ENCODE peak calls at places on chromosomes 16 and 17, in ten cellular contexts. C, I, T, E, M, U, J, D, G and N are unnamed samples.

GRCh38 chr16:55418586-55418985 is 60.4 kb upstream of the MMP2 start:
- DNase-seq in C (no peak), J (no peak), G (no peak), T (no peak), I (no peak), E (no peak), D (no peak), U (peak), M (no peak), N (no peak)

GRCh38 chr16:19135896-19136438 is 22.2 kb downstream of the ITPRIPL2 start:
- DNase-seq in U (peak), T (no peak), J (no peak), C (peak), I (no peak), D (no peak), G (no peak), E (peak), M (peak), N (no peak)

GRCh38 chr17:76845524-76845923 is 22.7 kb upstream of the MGAT5B start:
- DNase-seq in U (peak), C (no peak), I (no peak), T (no peak), J (no peak), G (no peak), M (no peak), E (no peak), D (no peak), N (peak)

GRCh38 chr17:20206068-20206467 is 196.9 kb downstream of the SPECC1 start:
- DNase-seq in T (no peak), G (no peak), J (no peak), E (peak), U (no peak), C (peak), D (no peak), M (no peak), I (no peak), N (peak)

GRCh38 chr16:52690468-52690867 is 143.5 kb upstream of the TOX3 start:
- DNase-seq in C (no peak), M (no peak), U (no peak), G (no peak), T (no peak), I (no peak), E (no peak), J (no peak), D (no peak), N (no peak)

GRCh38 chr17:26773189-26774188 is 520.4 kb upstream of the WSB1 start:
- DNase-seq in T (no peak), E (no peak), D (no peak), C (no peak), I (no peak), J (no peak), M (no peak), G (no peak), U (no peak), N (no peak)

GRCh38 chr17:65633988-65634387 is 72.5 kb upstream of the AXIN2 start:
- DNase-seq in C (no peak), U (no peak), G (no peak), D (no peak), J (no peak), M (no peak), I (no peak), E (peak), T (no peak), N (no peak)

GRCh38 chr16:1645914-1646525 is 32.1 kb upstream of the JPT2 start:
- DNase-seq in I (no peak), M (no peak), E (peak), D (no peak), G (no peak), J (no peak), C (peak), U (peak), T (no peak), N (peak)

GRCh38 chr17:42276359-42276608 is at the start of gene STAT5B:
- DNase-seq in C (peak), I (no peak), E (peak), T (peak), M (peak), G (peak), D (peak), J (peak), U (peak), N (peak)

GRCh38 chr17:72534265-72534664 is 413.4 kb downstream of the SOX9 start:
- DNase-seq in T (no peak), J (no peak), C (no peak), E (no peak), G (no peak), U (no peak), D (no peak), M (no peak), I (no peak), N (no peak)

GRCh38 chr17:16512011-16512410 is 20.0 kb upstream of the LRRC75A start:
- DNase-seq in U (no peak), I (no peak), G (no peak), T (no peak), E (no peak), J (no peak), M (no peak), D (no peak), C (no peak), N (no peak)

GRCh38 chr16:86959182-86959651 is 358.0 kb downstream of the C16orf95 start:
- DNase-seq in U (no peak), D (no peak), C (no peak), G (no peak), J (no peak), I (no peak), T (no peak), E (no peak), M (no peak), N (no peak)

GRCh38 chr16:2842340-2843000 is 12.4 kb downstream of the ZG16B start:
- DNase-seq in D (no peak), T (peak), C (no peak), E (no peak), G (no peak), I (no peak), U (no peak), J (peak), M (no peak), N (peak)

GRCh38 chr17:49404371-49404770 is 10.3 kb downstream of the PHB1 start:
- DNase-seq in G (no peak), E (no peak), J (no peak), I (no peak), T (no peak), M (peak), U (no peak), D (no peak), C (no peak), N (no peak)

GRCh38 chr16:49519741-49520140 is 146.1 kb downstream of the C16orf78 start:
- DNase-seq in C (no peak), M (no peak), I (no peak), J (no peak), G (no peak), D (no peak), E (no peak), U (no peak), T (no peak), N (no peak)

GRCh38 chr17:55479903-55480302 is 31.3 kb downstream of the SMIM36 start:
- DNase-seq in T (no peak), E (no peak), D (no peak), I (peak), M (no peak), U (no peak), G (no peak), C (no peak), J (no peak), N (no peak)

DNA sequence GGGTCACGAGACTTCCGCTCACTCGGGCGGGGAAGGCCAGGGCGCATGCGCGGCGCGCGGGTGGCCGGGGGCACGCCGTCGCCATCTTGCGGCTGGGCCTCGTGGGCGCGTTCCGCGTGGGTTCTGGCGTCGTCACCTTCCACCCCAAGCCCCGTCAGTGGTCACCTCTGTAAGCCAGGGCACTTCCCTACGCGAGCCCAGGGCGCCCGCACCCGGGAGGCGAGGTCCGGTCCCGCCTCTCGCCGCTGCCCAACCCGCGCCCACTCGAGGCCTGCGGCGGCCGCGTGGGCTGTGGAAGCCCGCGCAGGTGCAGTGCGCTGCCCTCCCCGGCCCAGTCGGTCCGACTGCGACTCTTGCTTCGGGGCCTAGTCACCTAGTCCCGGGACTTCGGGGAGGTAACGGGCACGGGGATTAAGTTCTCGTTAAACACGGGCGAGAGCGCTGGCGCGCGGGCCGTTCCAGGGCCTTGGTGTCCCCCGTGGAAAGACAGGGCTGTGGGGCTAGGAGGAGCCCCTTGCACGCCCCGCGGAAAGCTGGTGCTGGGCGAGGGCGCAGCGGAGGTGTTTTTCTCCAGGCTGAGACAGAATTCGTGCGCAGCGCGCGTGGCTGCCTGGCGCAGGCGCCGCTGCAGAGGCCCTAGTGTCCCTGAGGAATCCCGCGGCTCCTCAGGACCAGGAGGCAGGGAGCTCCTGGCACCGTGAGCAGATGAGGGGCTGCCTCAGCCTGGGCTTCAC is 417 bp upstream of the ARHGDIA start:
- DNase-seq in D (peak), U (peak), G (peak), E (peak), J (peak), M (peak), C (peak), I (peak), T (peak), N (peak)
- TF ChIP-seq POLR2A in D (peak), U (peak), G (peak), E (peak), J (no peak), M (peak), C (peak), I (peak), T (peak), N (peak)

DNA sequence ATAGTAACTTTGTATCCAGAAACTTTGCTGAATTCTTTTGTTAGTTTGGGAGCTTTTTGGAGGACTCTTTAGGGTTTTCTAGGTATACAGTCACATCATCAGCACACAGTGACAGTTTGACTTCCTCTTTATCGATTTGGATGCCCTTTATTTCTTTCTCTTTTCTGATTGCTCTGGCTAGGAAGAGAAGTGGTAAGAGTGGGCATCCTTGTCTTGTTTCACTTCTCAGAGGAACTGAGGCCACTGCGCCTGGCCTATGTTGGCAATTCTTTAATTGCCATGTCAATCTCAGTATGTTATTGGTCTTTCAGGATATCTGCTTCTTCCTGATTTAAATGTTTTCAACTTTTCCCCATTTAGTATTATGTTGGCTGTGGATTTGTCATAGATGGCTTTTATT is 24.6 kb downstream of the ATF7IP2 start:
- DNase-seq in M (no peak), U (no peak), E (no peak), I (no peak), G (no peak), C (no peak), T (no peak), D (no peak), J (no peak), N (no peak)
- TF ChIP-seq POLR2A in M (no peak), U (no peak), E (no peak), I (no peak), G (no peak), C (no peak), T (no peak), D (no peak), J (no peak), N (no peak)

GRCh38 chr17:80967404-80967872 is 24.2 kb upstream of the CHMP6 start:
- DNase-seq in M (no peak), C (no peak), J (no peak), D (no peak), E (no peak), G (no peak), T (no peak), U (no peak), I (no peak), N (no peak)

GRCh38 chr17:80970044-80970761 is 21.4 kb upstream of the CHMP6 start:
- DNase-seq in J (no peak), T (peak), I (no peak), U (no peak), E (peak), G (peak), D (peak), M (no peak), C (peak), N (peak)

GRCh38 chr17:80969030-80969673 is 22.5 kb upstream of the CHMP6 start:
- DNase-seq in E (no peak), M (no peak), C (no peak), D (no peak), G (no peak), T (no peak), J (no peak), U (no peak), I (no peak), N (no peak)

GRCh38 chr17:80969674-80970043 is 22.0 kb upstream of the CHMP6 start:
- DNase-seq in U (no peak), E (no peak), J (no peak), G (no peak), D (no peak), T (no peak), I (no peak), M (no peak), C (no peak), N (no peak)

DNA sequence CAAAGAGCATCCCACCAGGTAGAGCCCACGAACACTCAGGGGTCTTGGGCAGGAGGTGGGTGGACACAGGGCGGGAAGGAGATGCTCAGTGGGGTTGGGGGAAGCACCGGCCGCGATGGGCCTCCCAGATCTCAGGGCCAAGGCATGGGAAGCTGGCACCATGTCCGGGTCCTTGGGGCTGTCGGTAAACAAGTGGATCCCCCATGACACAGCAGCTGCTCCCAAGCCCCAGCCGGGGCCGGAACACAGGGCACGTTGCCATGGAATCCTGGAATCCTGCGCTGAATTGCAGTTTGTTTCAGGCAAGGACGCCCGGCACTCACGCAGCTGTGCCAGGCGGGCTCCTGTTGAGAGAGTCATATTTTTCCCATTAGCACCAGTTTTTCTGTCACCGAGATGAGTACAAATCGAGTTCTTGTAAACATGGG is 23.0 kb upstream of the CHMP6 start:
- DNase-seq in E (no peak), G (no peak), M (no peak), T (peak), D (no peak), I (no peak), C (no peak), J (no peak), U (peak), N (no peak)
- TF ChIP-seq POLR2A in E (no peak), G (no peak), M (no peak), T (no peak), D (no peak), I (no peak), C (no peak), J (no peak), U (no peak), N (no peak)

DNA sequence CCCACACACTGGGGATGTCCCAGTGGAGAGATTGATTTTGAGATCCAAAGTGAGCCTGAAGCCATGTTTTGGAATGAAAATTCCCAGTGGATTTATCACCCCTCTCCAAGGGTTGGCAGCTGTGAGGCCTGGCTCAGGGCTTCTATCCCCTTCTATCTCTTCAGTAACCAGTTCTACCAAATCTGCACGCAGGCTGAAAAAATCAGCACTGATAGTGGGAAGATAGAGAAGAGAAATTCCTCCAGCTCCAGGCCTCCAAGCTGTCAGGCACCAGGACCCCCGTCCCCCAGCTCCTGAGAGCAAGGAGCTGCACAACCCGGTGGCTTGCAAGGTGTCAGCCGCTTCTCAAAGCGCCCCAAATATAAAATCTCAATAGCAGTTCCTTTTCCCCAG is 1.0 kb downstream of the FLOT2 start:
- DNase-seq in J (no peak), E (no peak), M (no peak), U (no peak), I (no peak), C (no peak), G (no peak), D (no peak), T (no peak), N (no peak)
- TF ChIP-seq POLR2A in J (no peak), E (no peak), M (no peak), U (no peak), I (no peak), C (no peak), G (no peak), D (no peak), T (no peak), N (no peak)

GRCh38 chr16:88807626-88808453 is 3.9 kb downstream of the APRT start:
- DNase-seq in E (no peak), M (no peak), G (no peak), D (no peak), U (no peak), I (no peak), C (no peak), T (no peak), J (no peak), N (no peak)
- TF ChIP-seq POLR2A in E (no peak), M (no peak), G (no peak), D (no peak), U (no peak), I (no peak), C (no peak), T (no peak), J (no peak), N (peak)

GRCh38 chr17:29584452-29585079 is 4.9 kb downstream of the GIT1 start:
- DNase-seq in E (no peak), I (no peak), U (no peak), T (no peak), M (no peak), J (no peak), D (no peak), C (no peak), G (no peak), N (no peak)

GRCh38 chr17:29587591-29587990 is 1.9 kb downstream of the GIT1 start:
- DNase-seq in I (no peak), M (no peak), T (no peak), C (no peak), D (no peak), G (no peak), E (no peak), J (no peak), U (no peak), N (no peak)

GRCh38 chr17:29586676-29587469 is 2.6 kb downstream of the GIT1 start:
- DNase-seq in U (no peak), T (peak), G (no peak), D (no peak), M (no peak), E (no peak), C (no peak), J (no peak), I (no peak), N (no peak)

GRCh38 chr17:29583324-29584248 is 5.9 kb downstream of the GIT1 start:
- DNase-seq in G (no peak), J (no peak), E (no peak), I (no peak), C (no peak), D (no peak), T (peak), M (no peak), U (no peak), N (no peak)

DNA sequence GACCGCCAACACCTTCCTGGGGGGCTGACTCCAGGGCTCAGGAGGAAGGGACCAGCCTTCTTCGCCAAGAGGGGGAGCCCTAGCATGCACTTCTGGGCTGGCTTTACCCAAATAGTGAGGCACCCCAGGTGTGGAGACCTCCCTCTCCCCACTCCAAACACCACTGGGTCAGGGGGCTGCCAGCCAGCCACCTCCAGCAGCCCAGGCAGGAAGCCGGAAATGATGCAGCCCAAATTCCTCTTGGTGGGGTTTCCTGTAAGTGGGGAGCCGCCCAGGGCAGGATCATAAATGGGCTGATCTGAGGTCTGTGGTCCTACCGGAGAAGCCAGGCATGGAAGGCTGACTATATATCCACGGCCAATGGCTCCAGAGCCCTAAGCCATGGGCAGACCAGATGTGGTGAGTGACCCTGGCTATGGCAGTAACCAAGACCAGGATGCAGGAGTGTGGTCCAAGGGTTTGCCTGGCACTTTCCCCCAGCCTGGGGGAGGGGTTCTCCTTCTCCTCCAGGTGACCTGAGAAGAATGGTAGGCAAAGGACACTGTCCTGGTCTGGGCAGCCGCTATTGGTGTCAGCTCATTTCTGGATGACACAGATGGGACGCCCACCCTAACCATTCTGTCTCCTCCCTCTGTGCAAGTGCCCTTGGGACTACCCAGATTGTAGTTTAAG is 4.2 kb downstream of the GIT1 start:
- DNase-seq in G (no peak), U (no peak), M (no peak), T (peak), I (no peak), J (no peak), C (no peak), E (no peak), D (no peak), N (peak)
- TF ChIP-seq POLR2A in G (no peak), U (no peak), M (no peak), T (peak), I (no peak), J (no peak), C (no peak), E (no peak), D (peak), N (no peak)